ENCODE peak calls at places on chromosomes 13 and 19, in five cellular contexts. D, U, S, H and A are unnamed samples.

GRCh38 chr13:85031771-85032170 is 767.4 kb downstream of the SLITRK6 start:
- ATAC-seq in D (no peak), U (no peak), S (no peak), H (no peak), A (no peak)

GRCh38 chr19:6654347-6655310 is 15.3 kb downstream of the TNFSF14 start:
- ATAC-seq in D (no peak), U (no peak), S (no peak), H (peak; percentile 91), A (no peak)

GRCh38 chr13:110664673-110665072 is 41.2 kb downstream of the CARS2 start:
- ATAC-seq in D (no peak), U (peak; percentile 53), S (no peak), H (no peak), A (no peak)

GRCh38 chr19:10086904-10087256 is 763 bp downstream of the SHFL start:
- ATAC-seq in D (no peak), U (peak; percentile 38), S (no peak), H (peak; percentile 59), A (no peak)

GRCh38 chr13:23182142-23182541 is 1.4 kb downstream of the SGCG start:
- ATAC-seq in D (no peak), U (no peak), S (no peak), H (no peak), A (no peak)

GRCh38 chr19:10295305-10295846 is 5.6 kb downstream of the ICAM5 start:
- ATAC-seq in D (no peak), U (peak; percentile 42), S (peak; percentile 7), H (peak; percentile 68), A (no peak)

GRCh38 chr19:3358392-3358918 is 7.9 kb upstream of the NFIC start:
- ATAC-seq in D (peak; percentile 2), U (no peak), S (peak; percentile 30), H (peak; percentile 1), A (peak; percentile 8)

GRCh38 chr13:76886005-76886291 is 257 bp downstream of the KCTD12 start:
- ATAC-seq in D (no peak), U (no peak), S (no peak), H (no peak), A (no peak)

GRCh38 chr19:50449236-50449899 is 16.7 kb downstream of the MYBPC2 start:
- ATAC-seq in D (no peak), U (no peak), S (no peak), H (no peak), A (no peak)

GRCh38 chr19:57675881-57676280 is 5.9 kb upstream of the ZNF551 start:
- ATAC-seq in D (no peak), U (no peak), S (no peak), H (no peak), A (no peak)

GRCh38 chr13:98856983-98857382 is 104.5 kb upstream of the SLC15A1 start:
- ATAC-seq in D (no peak), U (no peak), S (no peak), H (no peak), A (no peak)

GRCh38 chr13:113652404-113653263 is 5.4 kb downstream of the ATP4B start:
- ATAC-seq in D (no peak), U (no peak), S (no peak), H (no peak), A (no peak)

GRCh38 chr19:42471554-42472249 is 29.0 kb upstream of the CXCL17 start:
- ATAC-seq in D (peak; percentile 51), U (no peak), S (no peak), H (no peak), A (no peak)

GRCh38 chr19:2280633-2281264 is 1.2 kb downstream of the PEAK3 start:
- ATAC-seq in D (no peak), U (no peak), S (peak; percentile 4), H (no peak), A (no peak)

GRCh38 chr19:10884273-10884672 is 12.9 kb downstream of the CARM1 start:
- ATAC-seq in D (peak; percentile 57), U (no peak), S (no peak), H (no peak), A (peak; percentile 53)

GRCh38 chr13:79810671-79811070 is 329.7 kb downstream of the NDFIP2 start:
- ATAC-seq in D (no peak), U (no peak), S (no peak), H (peak; percentile 7), A (no peak)

GRCh38 chr19:46480409-46480808 is 9.0 kb upstream of the PNMA8A start:
- ATAC-seq in D (no peak), U (peak; percentile 73), S (no peak), H (no peak), A (peak; percentile 82)

GRCh38 chr19:8610041-8610927 is at the start of gene ADAMTS10:
- ATAC-seq in D (peak; percentile 35), U (peak; percentile 13), S (no peak), H (no peak), A (peak; percentile 32)

GRCh38 chr19:3832001-3832400 is 36.8 kb downstream of the ZFR2 start:
- ATAC-seq in D (no peak), U (no peak), S (no peak), H (no peak), A (no peak)

GRCh38 chr19:39927076-39927475 is 7.4 kb downstream of the FCGBP start:
- ATAC-seq in D (no peak), U (no peak), S (no peak), H (no peak), A (no peak)

GRCh38 chr19:35118268-35119026 is 2.8 kb downstream of the FXYD3 start:
- ATAC-seq in D (no peak), U (peak; percentile 22), S (no peak), H (no peak), A (no peak)

GRCh38 chr13:40622246-40622645 is 44.2 kb downstream of the FOXO1 start:
- ATAC-seq in D (no peak), U (no peak), S (no peak), H (no peak), A (no peak)

GRCh38 chr13:87311165-87311564 is 360.0 kb upstream of the SLITRK5 start:
- ATAC-seq in D (no peak), U (no peak), S (no peak), H (peak; percentile 73), A (no peak)

GRCh38 chr19:35307990-35308389 is 16.0 kb downstream of the MAG start:
- ATAC-seq in D (no peak), U (no peak), S (no peak), H (no peak), A (no peak)

GRCh38 chr13:91174886-91175501 is 172.5 kb upstream of the MIR17HG start:
- ATAC-seq in D (no peak), U (peak; percentile 46), S (no peak), H (no peak), A (no peak)

GRCh38 chr19:13121551-13122274 is 3.6 kb downstream of the NACC1 start:
- ATAC-seq in D (no peak), U (no peak), S (no peak), H (peak; percentile 68), A (no peak)

GRCh38 chr19:13122275-13122878 is 4.3 kb downstream of the NACC1 start:
- ATAC-seq in D (no peak), U (no peak), S (no peak), H (peak; percentile 32), A (no peak)

GRCh38 chr19:13118424-13119193 is 545 bp downstream of the NACC1 start:
- ATAC-seq in D (peak; percentile 56), U (no peak), S (peak; percentile 26), H (peak; percentile 8), A (peak; percentile 19)

GRCh38 chr19:13119654-13120053 is 1.6 kb downstream of the NACC1 start:
- ATAC-seq in D (no peak), U (peak; percentile 27), S (no peak), H (no peak), A (no peak)

DNA sequence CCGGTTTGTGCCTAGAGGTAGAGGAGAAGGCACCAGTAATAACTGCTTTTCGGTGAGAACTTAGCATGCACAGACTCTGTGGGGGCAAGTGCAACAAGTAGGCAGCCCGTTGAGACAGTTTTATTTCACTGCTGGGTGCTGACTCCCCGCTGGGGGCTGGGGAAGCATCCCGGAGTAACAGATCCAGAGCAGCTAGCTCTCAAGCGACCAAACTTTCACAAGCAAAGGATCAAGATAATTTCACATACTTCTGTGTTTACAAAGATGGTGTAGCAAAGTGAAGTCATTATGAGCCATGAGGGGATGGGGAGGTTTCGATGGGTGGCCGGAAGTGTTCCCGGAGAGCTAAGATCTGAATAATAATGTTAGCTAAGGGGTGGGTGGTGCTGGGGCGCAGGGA is 2.8 kb downstream of the NACC1 start:
- ATAC-seq in D (no peak), U (peak; percentile 4), S (no peak), H (no peak), A (no peak)
- TF ChIP-seq POLR2A in D (no peak), U (no peak), S (no peak), H (no peak), A (no peak)

DNA sequence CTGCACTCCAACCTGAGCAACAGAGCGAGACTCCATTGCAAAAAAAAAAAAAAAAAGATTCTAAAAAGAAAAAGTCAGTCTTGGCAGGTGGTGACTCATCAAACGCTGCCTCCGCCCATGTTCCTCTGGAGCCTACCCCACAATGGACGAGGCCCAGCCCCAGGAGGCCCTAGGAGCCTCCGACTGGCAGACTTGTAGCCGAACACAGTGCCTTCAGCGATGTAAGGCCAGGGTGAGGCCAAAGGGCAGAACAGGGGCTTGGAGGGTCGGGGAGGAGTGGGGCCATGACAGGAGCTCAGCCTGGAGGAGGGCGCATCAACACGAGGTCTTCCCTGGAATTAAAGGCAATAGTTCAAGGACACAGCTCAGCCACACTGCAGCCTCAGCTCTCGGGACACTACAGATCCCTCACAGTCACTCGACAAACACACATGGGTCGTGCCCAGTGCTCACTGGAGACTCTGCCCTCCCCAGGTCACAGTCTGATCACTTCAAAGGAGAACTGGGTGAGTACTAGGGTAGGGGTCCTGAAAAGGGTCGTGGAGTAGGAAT is 5.1 kb downstream of the USE1 start:
- ATAC-seq in D (peak; percentile 48), U (peak; percentile 50), S (peak; percentile 54), H (no peak), A (peak; percentile 32)
- H3K27ac ChIP-seq in D (peak overlapping the region; percentile 65), U (no peak overlapping the region), S (peak overlapping the region; percentile 34), H (no peak overlapping the region), A (no peak overlapping the region)

GRCh38 chr13:32905864-32906180 is 110.4 kb upstream of the KL start:
- ATAC-seq in D (no peak), U (no peak), S (no peak), H (peak; percentile 28), A (no peak)

GRCh38 chr13:32917504-32917903 is 98.7 kb upstream of the KL start:
- ATAC-seq in D (no peak), U (no peak), S (no peak), H (peak; percentile 89), A (no peak)

GRCh38 chr13:32910530-32910929 is 105.7 kb upstream of the KL start:
- ATAC-seq in D (no peak), U (no peak), S (no peak), H (no peak), A (no peak)

GRCh38 chr13:32914686-32915085 is 101.5 kb upstream of the KL start:
- ATAC-seq in D (no peak), U (no peak), S (no peak), H (no peak), A (no peak)

DNA sequence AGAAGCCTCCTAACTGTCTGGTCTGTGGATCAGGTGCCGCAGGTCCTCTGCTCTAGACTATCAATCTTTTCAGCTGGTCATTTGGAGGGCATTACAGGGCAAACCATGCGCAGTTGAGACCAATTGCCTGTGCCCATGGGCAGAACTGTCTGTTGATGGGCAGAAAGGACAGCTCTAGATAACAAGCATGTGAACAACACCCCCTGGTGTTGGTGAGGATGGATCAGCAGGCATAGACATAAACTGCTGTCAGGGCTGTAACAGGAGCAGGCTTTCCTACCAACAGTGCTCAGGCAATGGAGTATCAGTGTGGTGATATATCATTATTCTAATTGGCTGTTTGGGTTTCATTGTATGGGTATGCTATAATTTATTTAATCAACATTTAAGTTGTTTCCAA is 104.7 kb upstream of the KL start:
- ATAC-seq in D (peak; percentile 99), U (no peak), S (peak; percentile 96), H (peak; percentile 99), A (no peak)
- TF ChIP-seq POLR2AphosphoS5 in D (no peak), U (no peak), S (no peak), H (no peak), A (no peak)

GRCh38 chr19:55605207-55605636 is 225 bp upstream of the ZNF865 start:
- ATAC-seq in D (peak; percentile 81), U (peak; percentile 92), S (peak; percentile 77), H (peak; percentile 86), A (peak; percentile 90)
- TF ChIP-seq POLR2A in D (no peak), U (no peak), S (peak; percentile 72), H (no peak), A (no peak)